ENCODE peak calls at places on chromosome 18, in seven cellular contexts. T is neuronal stem cell, F is mesendoderm, A is HepG2, G is DND-41, H is OCI-LY7, D is neural progenitor cell. Y is an unnamed sample.

GRCh38 chr18:13392899-13393298 is 174.3 kb downstream of the LDLRAD4 start:
- DNase-seq in T (no peak), F (no peak), A (no peak), G (no peak), H (no peak), D (no peak), Y (no peak)

GRCh38 chr18:57150828-57151227 is 3.9 kb downstream of the BOD1L2 start:
- DNase-seq in T (peak; percentile 27), F (peak; percentile 54), A (no peak), G (no peak), H (no peak), D (peak; percentile 82), Y (no peak)

GRCh38 chr18:3794537-3795348 is 344.8 kb downstream of the TGIF1 start:
- DNase-seq in T (no peak), F (peak; percentile 95), A (no peak), G (no peak), H (peak; percentile 16), D (no peak), Y (no peak)

GRCh38 chr18:24270358-24270936 is 127.2 kb downstream of the OSBPL1A start:
- DNase-seq in T (no peak), F (no peak), A (no peak), G (no peak), H (no peak), D (no peak), Y (no peak)

GRCh38 chr18:76255070-76255683 is 239.9 kb downstream of the ZNF516 start:
- DNase-seq in T (no peak), F (no peak), A (no peak), G (no peak), H (no peak), D (no peak), Y (no peak)

GRCh38 chr18:56709463-56709862 is 58.3 kb downstream of the WDR7 start:
- DNase-seq in T (no peak), F (peak; percentile 79), A (peak; percentile 54), G (peak; percentile 25), H (peak; percentile 0), D (no peak), Y (peak; percentile 56)

GRCh38 chr18:49481317-49481716 is 5.7 kb downstream of the C18orf32 start:
- DNase-seq in T (no peak), F (no peak), A (no peak), G (no peak), H (no peak), D (no peak), Y (no peak)

GRCh38 chr18:32548688-32549087 is 78.0 kb upstream of the GAREM1 start:
- DNase-seq in T (peak; percentile 86), F (peak; percentile 85), A (no peak), G (no peak), H (no peak), D (peak; percentile 93), Y (no peak)

DNA sequence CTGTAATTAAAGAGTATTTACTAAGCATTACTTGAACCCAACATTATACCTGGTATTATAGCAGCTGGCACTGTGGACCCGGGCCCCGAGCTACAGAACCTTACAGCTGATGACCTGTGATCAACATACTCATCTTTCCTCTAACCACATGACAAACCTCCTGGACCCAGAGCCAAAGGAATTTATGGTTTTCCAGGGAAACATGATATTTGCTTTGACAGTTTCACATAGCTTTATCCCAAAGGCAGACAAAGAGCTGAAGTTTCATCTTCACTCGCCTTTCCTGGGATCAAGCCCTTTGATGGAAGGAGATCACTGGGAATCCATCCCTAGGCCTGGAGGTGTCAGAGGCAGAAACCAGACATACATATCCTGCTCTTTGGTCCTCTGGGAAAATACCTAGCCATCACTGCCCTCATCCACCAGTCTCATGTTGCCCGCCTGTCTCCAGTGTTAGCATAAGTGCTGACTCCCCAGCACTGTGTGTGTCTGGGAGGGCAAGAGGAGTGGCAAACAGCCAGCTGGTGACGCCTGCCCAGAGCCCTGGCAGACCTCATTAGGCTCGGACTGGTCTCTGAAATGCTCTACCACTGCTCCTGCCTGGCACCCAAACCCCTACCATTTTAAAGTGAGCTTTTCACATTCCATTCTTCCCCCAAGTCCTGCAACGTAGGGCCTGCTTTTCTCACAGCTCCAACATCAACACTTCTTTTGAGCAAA is 138.7 kb upstream of the CTAGE1 start:
- DNase-seq in T (no peak), F (no peak), A (no peak), G (no peak), H (no peak), D (no peak), Y (no peak)
- H3K4me2 ChIP-seq in T (no peak overlapping the region), F (no peak overlapping the region), A (no peak overlapping the region), G (no peak overlapping the region), H (no peak overlapping the region), D (no peak overlapping the region), Y (no peak overlapping the region)

GRCh38 chr18:51192026-51192425 is 5.5 kb downstream of the MEX3C start:
- DNase-seq in T (no peak), F (no peak), A (no peak), G (no peak), H (no peak), D (no peak), Y (no peak)

GRCh38 chr18:51185075-51185474 is 12.4 kb downstream of the MEX3C start:
- DNase-seq in T (no peak), F (no peak), A (no peak), G (no peak), H (no peak), D (no peak), Y (no peak)

GRCh38 chr18:51191139-51191717 is 6.3 kb downstream of the MEX3C start:
- DNase-seq in T (no peak), F (no peak), A (no peak), G (no peak), H (peak; percentile 38), D (no peak), Y (peak; percentile 50)

GRCh38 chr18:51190000-51190399 is 7.5 kb downstream of the MEX3C start:
- DNase-seq in T (no peak), F (no peak), A (no peak), G (no peak), H (no peak), D (no peak), Y (no peak)

GRCh38 chr18:51188024-51188701 is 9.3 kb downstream of the MEX3C start:
- DNase-seq in T (no peak), F (no peak), A (no peak), G (no peak), H (no peak), D (no peak), Y (peak; percentile 36)
- H3K4me2 ChIP-seq in T (no peak overlapping the region), F (no peak overlapping the region), A (no peak overlapping the region), G (no peak overlapping the region), H (peak overlapping the region; percentile 45), D (no peak overlapping the region), Y (peak overlapping the region; percentile 1)

GRCh38 chr18:35095983-35096676 is 54.9 kb downstream of the MAPRE2 start:
- DNase-seq in T (no peak), F (no peak), A (no peak), G (no peak), H (no peak), D (no peak), Y (no peak)
- H3K4me2 ChIP-seq in T (no peak overlapping the region), F (no peak overlapping the region), A (no peak overlapping the region), G (no peak overlapping the region), H (no peak overlapping the region), D (no peak overlapping the region), Y (no peak overlapping the region)

DNA sequence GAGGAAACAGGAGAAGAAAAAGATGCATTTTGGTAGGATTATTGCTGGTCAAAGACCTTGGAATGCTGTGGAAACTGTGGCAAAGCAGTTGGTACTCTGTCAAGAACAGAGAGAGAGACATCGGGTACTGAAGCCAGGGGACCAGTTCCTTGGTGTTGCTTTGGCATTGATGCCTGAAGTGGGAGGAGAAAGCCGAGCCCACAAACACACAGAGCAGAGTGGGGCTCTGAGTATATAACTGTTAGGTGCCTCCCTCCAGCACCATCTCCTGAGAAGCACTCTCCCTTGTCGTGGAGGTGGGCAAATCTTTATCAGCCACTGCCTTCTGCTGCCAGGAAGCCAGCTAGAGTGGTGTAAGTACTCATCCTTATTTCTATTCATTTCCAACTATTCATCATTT is at the start of gene SLC14A1:
- DNase-seq in T (no peak), F (no peak), A (no peak), G (no peak), H (no peak), D (no peak), Y (no peak)
- H3K4me2 ChIP-seq in T (no peak within 1 kb of the TSS), F (no peak within 1 kb of the TSS), A (no peak within 1 kb of the TSS), G (no peak within 1 kb of the TSS), H (no peak within 1 kb of the TSS), D (no peak within 1 kb of the TSS), Y (no peak within 1 kb of the TSS)

GRCh38 chr18:70158992-70159717 is 46.3 kb downstream of the RTTN start:
- DNase-seq in T (no peak), F (no peak), A (no peak), G (no peak), H (no peak), D (no peak), Y (peak; percentile 69)

GRCh38 chr18:70154591-70155194 is 50.8 kb downstream of the RTTN start:
- DNase-seq in T (no peak), F (peak; percentile 14), A (no peak), G (no peak), H (no peak), D (no peak), Y (no peak)

GRCh38 chr18:70151554-70152130 is 53.8 kb downstream of the RTTN start:
- DNase-seq in T (no peak), F (no peak), A (no peak), G (no peak), H (no peak), D (no peak), Y (no peak)

GRCh38 chr18:70160075-70160678 is 45.3 kb downstream of the RTTN start:
- DNase-seq in T (no peak), F (no peak), A (no peak), G (no peak), H (no peak), D (no peak), Y (no peak)

DNA sequence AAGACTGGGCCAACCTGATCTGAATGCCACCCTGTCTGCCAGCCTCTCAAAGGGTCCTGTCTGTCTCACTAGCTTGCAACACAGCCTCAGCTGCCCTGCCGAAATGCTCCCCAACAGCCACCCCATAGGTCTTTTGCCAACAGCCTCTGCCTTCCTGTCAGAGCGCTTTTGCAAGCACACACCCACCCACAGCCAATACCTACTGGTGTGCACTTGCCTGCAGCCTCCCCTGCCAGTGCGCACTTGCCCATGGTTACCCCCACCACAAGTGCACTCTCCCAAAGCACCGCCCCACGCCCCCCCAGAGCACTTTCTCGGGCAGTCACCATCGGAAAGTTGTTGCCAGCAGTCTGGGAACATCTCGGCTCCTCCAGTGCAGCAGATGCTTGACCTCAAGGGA is 48.6 kb downstream of the RTTN start:
- DNase-seq in T (no peak), F (no peak), A (no peak), G (no peak), H (no peak), D (no peak), Y (no peak)
- H3K4me2 ChIP-seq in T (no peak overlapping the region), F (no peak overlapping the region), A (no peak overlapping the region), G (no peak overlapping the region), H (no peak overlapping the region), D (no peak overlapping the region), Y (no peak overlapping the region)

Y was measured in MM.1S.